ENCODE peak calls at places on chromosome 12, in four cellular contexts. S is mesenchymal stem cell, X is mammary epithelial cell, O is neural progenitor cell. P is an unnamed sample.

GRCh38 chr12:25151476-25151875 is 43.5 kb downstream of the DNAI7 start:
- DNase-seq in S (peak), X (peak), O (peak), P (no peak)

GRCh38 chr12:40726366-40726765 is 34.1 kb downstream of the CNTN1 start:
- DNase-seq in S (no peak), X (no peak), O (no peak), P (no peak)

GRCh38 chr12:101925352-101925751 is 48.0 kb downstream of the DRAM1 start:
- DNase-seq in X (peak), S (peak), O (no peak), P (no peak)

GRCh38 chr12:24361860-24362581 is 412.6 kb upstream of the SOX5 start:
- DNase-seq in O (no peak), X (no peak), S (no peak), P (no peak)

GRCh38 chr12:53674977-53675700 is 744 bp downstream of the ATP5MC2 start:
- DNase-seq in X (no peak), S (no peak), O (peak), P (no peak)

GRCh38 chr12:92075425-92075891 is 70.2 kb downstream of the BTG1 start:
- DNase-seq in O (peak), S (peak), X (no peak), P (no peak)

GRCh38 chr12:49609875-49610154 is 4.4 kb upstream of the FAM186B start:
- DNase-seq in S (peak), X (peak), O (no peak), P (no peak)

GRCh38 chr12:5783274-5783920 is 161.7 kb downstream of the ANO2 start:
- DNase-seq in S (no peak), X (no peak), O (no peak), P (no peak)

GRCh38 chr12:120350576-120351350 is 18.2 kb downstream of the MSI1 start:
- DNase-seq in O (no peak), X (no peak), S (no peak), P (no peak)

GRCh38 chr12:48197549-48197966 is 5.5 kb downstream of the OR10AD1 start:
- DNase-seq in O (peak), X (peak), S (no peak), P (peak)

GRCh38 chr12:88298761-88299242 is 156.7 kb downstream of the TMTC3 start:
- DNase-seq in X (peak), S (peak), O (no peak), P (no peak)

GRCh38 chr12:89949457-89950195 is 241.0 kb upstream of the ATP2B1 start:
- DNase-seq in O (no peak), S (peak), X (peak), P (no peak)

GRCh38 chr12:52175411-52176350 is 16.1 kb downstream of the KRT80 start:
- DNase-seq in S (peak), X (peak), O (peak), P (no peak)

GRCh38 chr12:12562016-12562483 is 613 bp downstream of the DUSP16 start:
- DNase-seq in O (peak), X (no peak), S (peak), P (peak)

GRCh38 chr12:87086118-87086891 is 830.1 kb upstream of the MGAT4C start:
- DNase-seq in S (peak), X (peak), O (no peak), P (no peak)

GRCh38 chr12:68451261-68452091 is 119.3 kb upstream of the MDM1 start:
- DNase-seq in S (peak), X (peak), O (no peak), P (peak)

GRCh38 chr12:3320881-3321509 is 170.0 kb upstream of the PRMT8 start:
- DNase-seq in S (no peak), X (no peak), O (no peak), P (no peak)

GRCh38 chr12:50110762-50111416 is 1.1 kb upstream of the COX14 start:
- DNase-seq in S (peak), X (peak), O (peak), P (peak)

GRCh38 chr12:108215458-108215857 is 86.4 kb downstream of the WSCD2 start:
- DNase-seq in S (no peak), O (no peak), X (no peak), P (no peak)

GRCh38 chr12:55002355-55002754 is 17.4 kb upstream of the NEUROD4 start:
- DNase-seq in X (no peak), S (no peak), O (no peak), P (no peak)

GRCh38 chr12:111596985-111597730 is 2.0 kb downstream of the ATXN2 start:
- DNase-seq in X (peak), S (peak), O (peak), P (peak)

GRCh38 chr12:51210690-51211395 is 7.0 kb downstream of the POU6F1 start:
- DNase-seq in O (no peak), X (no peak), S (no peak), P (no peak)

GRCh38 chr12:123233505-123234299 is 466 bp downstream of the MTRFR start:
- DNase-seq in O (peak), X (no peak), S (no peak), P (no peak)

GRCh38 chr12:55716582-55717396 is 943 bp downstream of the BLOC1S1 start:
- DNase-seq in X (no peak), S (no peak), O (peak), P (no peak)

GRCh38 chr12:29921307-29921706 is 137.6 kb upstream of the TMTC1 start:
- DNase-seq in O (no peak), X (peak), S (peak), P (no peak)

GRCh38 chr12:64729909-64730584 is 29.2 kb downstream of the GNS start:
- DNase-seq in X (no peak), S (peak), O (no peak), P (peak)

GRCh38 chr12:107329569-107330324 is 236.4 kb upstream of the CRY1 start:
- DNase-seq in S (peak), X (peak), O (no peak), P (no peak)

GRCh38 chr12:131283191-131283861 is 329.6 kb downstream of the ADGRD1 start:
- DNase-seq in O (no peak), X (no peak), S (no peak), P (no peak)

GRCh38 chr12:53004582-53004981 is 1.7 kb upstream of the EIF4B start:
- DNase-seq in O (peak), X (no peak), S (peak), P (no peak)

GRCh38 chr12:48997719-48998496 is 1.3 kb downstream of the DDN start:
- DNase-seq in S (peak), O (peak), X (no peak), P (peak)

GRCh38 chr12:11651377-11651776 is 1.9 kb downstream of the ETV6 start:
- DNase-seq in S (no peak), X (no peak), O (no peak), P (no peak)

GRCh38 chr12:92162079-92162478 is 16.4 kb upstream of the BTG1 start:
- DNase-seq in O (no peak), S (no peak), X (no peak), P (no peak)

GRCh38 chr12:119624971-119625370 is 31.4 kb downstream of the TMEM233 start:
- DNase-seq in O (no peak), S (no peak), X (peak), P (no peak)

GRCh38 chr12:74334770-74335169 is 202.9 kb upstream of the ATXN7L3B start:
- DNase-seq in O (no peak), S (peak), X (no peak), P (no peak)

GRCh38 chr12:1583421-1584078 is 10.8 kb downstream of the FBXL14 start:
- DNase-seq in S (peak), O (peak), X (peak), P (peak)

GRCh38 chr12:18658179-18658578 is 79.6 kb downstream of the PLCZ1 start:
- DNase-seq in S (no peak), O (no peak), X (no peak), P (no peak)
- H2AFZ ChIP-seq in S (no peak), O (no peak), X (no peak), P (no peak)

GRCh38 chr12:6915023-6915788 is 826 bp downstream of the ENO2 start:
- DNase-seq in X (no peak), O (peak), S (peak), P (no peak)
- H2AFZ ChIP-seq in X (peak), O (no peak), S (peak), P (peak)

GRCh38 chr12:58966939-58967338 is 46.6 kb upstream of the LRIG3 start:
- DNase-seq in S (no peak), O (no peak), X (peak), P (no peak)

GRCh38 chr12:58963844-58964243 is 43.5 kb upstream of the LRIG3 start:
- DNase-seq in O (no peak), S (no peak), X (no peak), P (no peak)

GRCh38 chr12:58969227-58969626 is 48.9 kb upstream of the LRIG3 start:
- DNase-seq in O (no peak), X (no peak), S (no peak), P (peak)

GRCh38 chr12:58965568-58965967 is 45.3 kb upstream of the LRIG3 start:
- DNase-seq in S (no peak), X (no peak), O (no peak), P (no peak)

DNA sequence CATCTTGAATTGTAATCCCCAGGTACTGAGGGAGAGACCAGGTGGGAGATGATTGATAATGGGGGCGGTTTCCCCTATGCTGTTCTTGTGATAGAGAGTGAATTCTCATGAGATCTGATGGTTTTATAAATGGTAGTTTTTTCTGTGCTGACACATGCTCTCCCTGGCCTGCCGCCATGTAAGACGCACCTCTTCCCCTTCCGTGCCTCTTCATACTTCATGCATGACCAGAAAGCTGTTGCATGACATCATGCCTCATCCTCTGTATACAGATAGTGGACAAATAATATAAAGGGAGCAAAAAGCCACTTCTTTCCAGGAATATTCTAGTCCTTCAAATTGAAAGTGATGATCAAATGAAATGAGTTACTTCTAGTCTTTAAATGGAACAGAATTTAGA is 47.2 kb upstream of the LRIG3 start:
- DNase-seq in S (no peak), O (no peak), X (no peak), P (no peak)
- H2AFZ ChIP-seq in S (no peak), O (no peak), X (no peak), P (no peak)

GRCh38 chr12:57863676-57864075 is 17.1 kb upstream of the CTDSP2 start:
- DNase-seq in S (no peak), O (no peak), X (no peak), P (no peak)

GRCh38 chr12:57864811-57865751 is 18.6 kb upstream of the CTDSP2 start:
- DNase-seq in S (peak), O (peak), X (peak), P (peak)

GRCh38 chr12:57866308-57867019 is 19.9 kb upstream of the CTDSP2 start:
- DNase-seq in S (no peak), O (no peak), X (no peak), P (no peak)

GRCh38 chr12:57861967-57862366 is 15.4 kb upstream of the CTDSP2 start:
- DNase-seq in S (no peak), O (no peak), X (no peak), P (no peak)

GRCh38 chr12:57864382-57864781 is 17.9 kb upstream of the CTDSP2 start:
- DNase-seq in S (no peak), O (peak), X (no peak), P (no peak)
- H2AFZ ChIP-seq in S (peak), O (no peak), X (peak), P (peak)

GRCh38 chr12:46266382-46266791 is 2.5 kb downstream of the SLC38A1 start:
- DNase-seq in X (peak), O (peak), S (peak), P (peak)
- H2AFZ ChIP-seq in X (no peak), O (no peak), S (no peak), P (peak)

P was measured in MM.1S.